ENCODE peak calls at places on chromosomes 11 and 22, in seven cellular contexts. E is CD4-positive, alpha-beta T cell; L is type B pancreatic cell; D is fibroblast of mammary gland; P is upper lobe of right lung; Q is astrocyte of the spinal cord; K is testis. N is an unnamed sample.

GRCh38 chr22:50683086-50683993 is 10.7 kb downstream of the SHANK3 start:
- DNase-seq in E (no peak), L (no peak), D (no peak), P (no peak), Q (no peak), K (peak; percentile 11), N (no peak)

GRCh38 chr22:19691721-19692341 is 22.5 kb upstream of the SEPTIN5 start:
- DNase-seq in E (no peak), L (no peak), D (peak; percentile 79), P (peak; percentile 63), Q (peak; percentile 74), K (peak; percentile 56), N (no peak)

GRCh38 chr22:26547426-26547825 is 35.2 kb upstream of the TFIP11 start:
- DNase-seq in E (no peak), L (no peak), D (peak; percentile 8), P (no peak), Q (no peak), K (no peak), N (no peak)

GRCh38 chr11:61384271-61385242 is 7.8 kb upstream of the TMEM216 start:
- DNase-seq in E (no peak), L (no peak), D (peak; percentile 62), P (peak; percentile 36), Q (no peak), K (peak; percentile 42), N (no peak)

GRCh38 chr11:86091566-86091965 is 22.7 kb upstream of the PICALM start:
- DNase-seq in E (no peak), L (no peak), D (peak; percentile 69), P (no peak), Q (peak; percentile 73), K (no peak), N (no peak)

GRCh38 chr22:50581950-50582561 is 593 bp downstream of the CHKB start:
- DNase-seq in E (peak; percentile 27), L (no peak), D (no peak), P (no peak), Q (no peak), K (no peak), N (no peak)

GRCh38 chr22:38352436-38352835 is 35.2 kb upstream of the CSNK1E start:
- DNase-seq in E (no peak), L (no peak), D (no peak), P (peak; percentile 26), Q (no peak), K (no peak), N (no peak)

GRCh38 chr11:12205330-12205729 is 94.9 kb downstream of the MICAL2 start:
- DNase-seq in E (no peak), L (no peak), D (peak; percentile 86), P (no peak), Q (peak; percentile 57), K (no peak), N (no peak)

GRCh38 chr22:25389541-25389919 is 170.1 kb downstream of the CRYBB2 start:
- DNase-seq in E (no peak), L (no peak), D (no peak), P (no peak), Q (no peak), K (no peak), N (no peak)

GRCh38 chr22:27157090-27157489 is 499.7 kb downstream of the MIAT start:
- DNase-seq in E (no peak), L (no peak), D (no peak), P (no peak), Q (no peak), K (no peak), N (no peak)

GRCh38 chr11:94186342-94187203 is 57.9 kb downstream of the PANX1 start:
- DNase-seq in E (no peak), L (no peak), D (no peak), P (no peak), Q (no peak), K (no peak), N (no peak)

GRCh38 chr22:42622061-42622710 is 7.5 kb upstream of the POLDIP3 start:
- DNase-seq in E (no peak), L (no peak), D (no peak), P (no peak), Q (no peak), K (no peak), N (no peak)

GRCh38 chr11:76008474-76008873 is 193.5 kb downstream of the UVRAG start:
- DNase-seq in E (no peak), L (no peak), D (peak; percentile 80), P (no peak), Q (peak; percentile 75), K (no peak), N (no peak)

GRCh38 chr11:12122083-12122482 is 11.7 kb downstream of the MICAL2 start:
- DNase-seq in E (no peak), L (no peak), D (no peak), P (peak; percentile 72), Q (no peak), K (no peak), N (no peak)

GRCh38 chr11:60905551-60906113 is 753 bp downstream of the PRPF19 start:
- DNase-seq in E (no peak), L (no peak), D (peak; percentile 87), P (no peak), Q (peak; percentile 52), K (no peak), N (no peak)

GRCh38 chr11:116581349-116581748 is 191.4 kb downstream of the BUD13 start:
- DNase-seq in E (no peak), L (no peak), D (no peak), P (no peak), Q (no peak), K (no peak), N (no peak)

GRCh38 chr22:19554834-19555404 is 30.7 kb upstream of the CLDN5 start:
- DNase-seq in E (no peak), L (no peak), D (peak; percentile 14), P (no peak), Q (peak; percentile 37), K (no peak), N (no peak)

GRCh38 chr11:3905080-3905953 is 49.9 kb downstream of the STIM1 start:
- DNase-seq in E (peak; percentile 24), L (no peak), D (peak; percentile 88), P (no peak), Q (peak; percentile 58), K (no peak), N (no peak)

GRCh38 chr11:77026236-77026635 is 8.0 kb upstream of the B3GNT6 start:
- DNase-seq in E (no peak), L (no peak), D (no peak), P (no peak), Q (no peak), K (no peak), N (no peak)

GRCh38 chr11:89489930-89490329 is 1.2 kb downstream of the NOX4 start:
- DNase-seq in E (no peak), L (no peak), D (no peak), P (no peak), Q (peak; percentile 48), K (no peak), N (no peak)

GRCh38 chr11:57785072-57785471 is 23.5 kb downstream of the CTNND1 start:
- DNase-seq in E (no peak), L (no peak), D (no peak), P (no peak), Q (no peak), K (no peak), N (no peak)

GRCh38 chr22:31248138-31248745 is 36.1 kb downstream of the LIMK2 start:
- DNase-seq in E (peak; percentile 54), L (no peak), D (peak; percentile 88), P (peak; percentile 85), Q (peak; percentile 94), K (peak; percentile 92), N (peak; percentile 81)

GRCh38 chr22:47599753-47600152 is 837.3 kb downstream of the TBC1D22A start:
- DNase-seq in E (no peak), L (peak; percentile 34), D (no peak), P (peak; percentile 27), Q (no peak), K (no peak), N (no peak)

GRCh38 chr11:104256525-104256924 is 92.6 kb upstream of the PDGFD start:
- DNase-seq in E (no peak), L (no peak), D (peak; percentile 6), P (no peak), Q (peak; percentile 3), K (no peak), N (no peak)
- TF ChIP-seq CTCF in E (no peak), L (peak; percentile 42), D (peak; percentile 6), P (no peak), Q (no peak), K (no peak), N (peak; percentile 10)

DNA sequence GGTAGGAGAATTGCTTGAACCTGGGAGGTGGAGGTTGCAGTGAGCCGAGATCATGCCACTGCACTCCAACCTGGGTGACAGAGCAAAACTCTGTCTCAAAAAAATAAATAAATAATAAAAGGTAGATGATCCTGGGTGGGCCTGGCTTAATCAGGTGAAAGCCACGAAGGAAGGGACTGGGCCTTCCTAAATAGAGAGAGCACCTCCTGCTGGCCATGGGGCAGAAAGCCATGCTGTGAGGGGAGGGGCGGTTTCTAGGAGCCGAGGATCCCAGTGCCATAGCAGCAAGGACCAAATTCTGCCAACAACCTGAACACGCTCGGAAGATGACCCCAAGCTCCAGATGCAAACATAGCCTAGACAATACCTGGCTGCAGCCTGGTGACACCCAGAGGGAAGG is 24.5 kb upstream of the DGKZ start:
- DNase-seq in E (no peak), L (no peak), D (peak; percentile 52), P (no peak), Q (no peak), K (no peak), N (no peak)
- TF ChIP-seq CTCF in E (no peak), L (peak; percentile 37), D (peak; percentile 58), P (peak; percentile 28), Q (peak; percentile 57), K (no peak), N (peak; percentile 19)

GRCh38 chr22:37045958-37046357 is 5.6 kb upstream of the KCTD17 start:
- DNase-seq in E (no peak), L (no peak), D (peak; percentile 46), P (no peak), Q (peak; percentile 29), K (no peak), N (no peak)

GRCh38 chr22:37044634-37045625 is 6.6 kb upstream of the KCTD17 start:
- DNase-seq in E (no peak), L (no peak), D (no peak), P (no peak), Q (no peak), K (no peak), N (no peak)

GRCh38 chr22:37043214-37043827 is 8.2 kb upstream of the KCTD17 start:
- DNase-seq in E (no peak), L (peak; percentile 58), D (no peak), P (no peak), Q (no peak), K (no peak), N (no peak)

GRCh38 chr22:37046589-37046988 is 5.0 kb upstream of the KCTD17 start:
- DNase-seq in E (no peak), L (peak; percentile 59), D (no peak), P (no peak), Q (no peak), K (no peak), N (no peak)

GRCh38 chr22:37043828-37044538 is 7.6 kb upstream of the KCTD17 start:
- DNase-seq in E (no peak), L (no peak), D (peak; percentile 30), P (peak; percentile 90), Q (no peak), K (peak; percentile 78), N (peak; percentile 63)
- TF ChIP-seq CTCF in E (peak; percentile 34), L (peak; percentile 68), D (peak; percentile 45), P (peak; percentile 76), Q (peak; percentile 45), K (peak; percentile 50), N (peak; percentile 66)

DNA sequence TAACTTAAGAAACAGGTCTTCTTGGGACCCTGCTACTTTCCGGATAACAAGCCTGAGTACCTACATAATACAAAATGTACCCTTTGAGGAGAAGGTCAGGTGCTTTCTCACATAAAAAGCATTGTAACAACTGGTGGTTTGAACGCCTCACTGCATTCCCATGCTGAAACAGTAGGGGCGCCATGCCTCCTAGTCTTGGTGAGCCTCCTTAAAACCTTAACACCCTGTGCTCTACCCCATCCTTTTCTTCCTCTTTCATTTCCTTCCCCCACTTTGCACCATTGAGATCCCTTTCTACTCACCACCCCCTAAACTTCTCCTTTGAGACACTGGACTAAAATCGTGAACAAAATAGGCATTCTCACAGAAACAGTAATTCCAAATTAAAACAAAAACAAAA is 729.3 kb downstream of the NTM start:
- DNase-seq in E (no peak), L (no peak), D (peak; percentile 5), P (no peak), Q (no peak), K (no peak), N (no peak)
- TF ChIP-seq CTCF in E (no peak), L (peak; percentile 70), D (peak; percentile 42), P (peak; percentile 51), Q (peak; percentile 35), K (peak; percentile 29), N (peak; percentile 22)